ENCODE peak calls at places on chromosomes 16 and 17, in six cellular contexts. N is NCI-H1694; Y is activated CD4-positive, alpha-beta T cell treated with anti-CD3 and anti-CD28 coated beads, Interleukin-2, amount 10 ng/mL, durations not matched to agents 7 days and 5 days; J is AG10803; H is pancreas; C is non-pigmented ciliary epithelial cell. Q is an unnamed sample.

GRCh38 chr17:79478051-79478461 is 132.8 kb downstream of the RBFOX3 start:
- DNase-seq in N (no peak), Y (no peak), J (peak), H (no peak), C (no peak), Q (no peak)

GRCh38 chr16:50469121-50469743 is 79.0 kb upstream of the NKD1 start:
- DNase-seq in N (no peak), Y (no peak), J (no peak), H (no peak), C (no peak), Q (no peak)

GRCh38 chr17:77753691-77754265 is 204.7 kb upstream of the TNRC6C start:
- DNase-seq in N (no peak), Y (no peak), J (no peak), H (peak), C (no peak), Q (no peak)

GRCh38 chr16:65509172-65509571 is 387.3 kb upstream of the CDH11 start:
- DNase-seq in N (no peak), Y (no peak), J (peak), H (no peak), C (no peak), Q (no peak)

GRCh38 chr17:72710834-72711233 is 381.7 kb downstream of the SLC39A11 start:
- DNase-seq in N (no peak), Y (no peak), J (peak), H (no peak), C (no peak), Q (no peak)

GRCh38 chr17:74354123-74354522 is 7.5 kb downstream of the BTBD17 start:
- DNase-seq in N (no peak), Y (peak), J (no peak), H (peak), C (no peak), Q (no peak)

GRCh38 chr16:19822534-19822933 is 62.1 kb downstream of the GPRC5B start:
- DNase-seq in N (no peak), Y (no peak), J (peak), H (no peak), C (no peak), Q (no peak)

GRCh38 chr16:53817117-53817516 is 113.2 kb downstream of the FTO start:
- DNase-seq in N (no peak), Y (no peak), J (peak), H (no peak), C (peak), Q (no peak)

GRCh38 chr17:78890111-78890897 is 12.7 kb downstream of the CEP295NL start:
- DNase-seq in N (no peak), Y (peak), J (no peak), H (no peak), C (no peak), Q (no peak)

GRCh38 chr17:76082326-76083251 is 3.6 kb downstream of the ZACN start:
- DNase-seq in N (no peak), Y (no peak), J (no peak), H (peak), C (no peak), Q (no peak)

GRCh38 chr17:66612993-66613392 is 221.9 kb upstream of the CACNG5 start:
- DNase-seq in N (no peak), Y (no peak), J (no peak), H (no peak), C (no peak), Q (no peak)

GRCh38 chr17:69492410-69493071 is 78.0 kb downstream of the MAP2K6 start:
- DNase-seq in N (no peak), Y (no peak), J (peak), H (no peak), C (peak), Q (no peak)

GRCh38 chr17:69608808-69609494 is 194.5 kb downstream of the MAP2K6 start:
- DNase-seq in N (no peak), Y (no peak), J (peak), H (no peak), C (peak), Q (peak)

GRCh38 chr17:72135546-72136325 is 14.9 kb downstream of the SOX9 start:
- DNase-seq in N (peak), Y (no peak), J (peak), H (no peak), C (no peak), Q (no peak)

GRCh38 chr17:57553991-57554825 is 190.9 kb downstream of the CCDC182 start:
- DNase-seq in N (no peak), Y (no peak), J (no peak), H (no peak), C (no peak), Q (no peak)

GRCh38 chr16:85908444-85908843 is 9.5 kb downstream of the IRF8 start:
- DNase-seq in N (no peak), Y (no peak), J (no peak), H (no peak), C (no peak), Q (no peak)

GRCh38 chr17:78227455-78227916 is 3.9 kb upstream of the TMEM235 start:
- DNase-seq in N (peak), Y (no peak), J (no peak), H (no peak), C (no peak), Q (no peak)

GRCh38 chr17:74340470-74341023 is 14.5 kb downstream of the KIF19 start:
- DNase-seq in N (peak), Y (no peak), J (no peak), H (no peak), C (no peak), Q (no peak)

GRCh38 chr16:56355221-56355620 is 70.1 kb downstream of the AMFR start:
- DNase-seq in N (no peak), Y (no peak), J (no peak), H (no peak), C (no peak), Q (no peak)

GRCh38 chr17:45364531-45365390 is 47.9 kb upstream of the MAP3K14 start:
- DNase-seq in N (no peak), Y (no peak), J (peak), H (no peak), C (no peak), Q (no peak)

GRCh38 chr16:66599726-66600125 is 4.8 kb upstream of the CMTM3 start:
- DNase-seq in N (no peak), Y (peak), J (no peak), H (no peak), C (no peak), Q (no peak)

GRCh38 chr17:49444384-49444783 is 29.7 kb upstream of the PHB1 start:
- DNase-seq in N (no peak), Y (no peak), J (no peak), H (no peak), C (no peak), Q (no peak)

GRCh38 chr16:85649978-85650863 is 37.1 kb downstream of the GSE1 start:
- DNase-seq in N (no peak), Y (no peak), J (no peak), H (no peak), C (no peak), Q (no peak)

GRCh38 chr16:79334127-79334526 is 266.4 kb downstream of the MAF start:
- DNase-seq in N (no peak), Y (no peak), J (no peak), H (no peak), C (no peak), Q (no peak)

GRCh38 chr17:41917192-41917591 is 1.6 kb downstream of the ACLY start:
- DNase-seq in N (no peak), Y (no peak), J (peak), H (no peak), C (no peak), Q (no peak)

GRCh38 chr17:28477928-28478327 is 4.5 kb downstream of the SLC13A2 start:
- DNase-seq in N (no peak), Y (no peak), J (no peak), H (peak), C (no peak), Q (no peak)

GRCh38 chr16:10145636-10146035 is 36.6 kb downstream of the GRIN2A start:
- DNase-seq in N (no peak), Y (no peak), J (no peak), H (no peak), C (no peak), Q (no peak)

GRCh38 chr17:44065668-44066203 is 735 bp downstream of the LSM12 start:
- DNase-seq in N (no peak), Y (no peak), J (no peak), H (no peak), C (no peak), Q (no peak)

GRCh38 chr16:67915831-67916723 is 15.6 kb downstream of the CTRL start:
- DNase-seq in N (no peak), Y (no peak), J (no peak), H (no peak), C (no peak), Q (no peak)

GRCh38 chr17:45225051-45225700 is 3.5 kb downstream of the FMNL1 start:
- DNase-seq in N (peak), Y (peak), J (no peak), H (no peak), C (no peak), Q (no peak)

GRCh38 chr16:84773312-84773711 is 46.5 kb upstream of the CRISPLD2 start:
- DNase-seq in N (no peak), Y (no peak), J (no peak), H (no peak), C (no peak), Q (no peak)

GRCh38 chr17:64706224-64707076 is 44.3 kb upstream of the SMURF2 start:
- DNase-seq in N (no peak), Y (no peak), J (no peak), H (no peak), C (no peak), Q (no peak)

GRCh38 chr17:55814377-55814776 is 63.5 kb downstream of the PCTP start:
- DNase-seq in N (no peak), Y (no peak), J (no peak), H (no peak), C (no peak), Q (no peak)

GRCh38 chr16:11439790-11440656 is 94.8 kb downstream of the RMI2 start:
- DNase-seq in N (no peak), Y (no peak), J (no peak), H (no peak), C (no peak), Q (no peak)

GRCh38 chr17:31308372-31308905 is 5.4 kb downstream of the EVI2B start:
- DNase-seq in N (no peak), Y (no peak), J (no peak), H (no peak), C (no peak), Q (no peak)

Q was measured in GOT3.